ENCODE peak calls at places on chromosome 9, in eight cellular contexts. W is AG10803, S is fibroblast of pulmonary artery, B is KBM-7, P is cardiac fibroblast, L is PC-9, O is HEK293T, Z is head of caudate nucleus. R is an unnamed sample.

GRCh38 chr9:70438341-70438924 is 24.0 kb upstream of the KLF9 start:
- DNase-seq in Z (peak), B (peak), O (no peak), P (peak), S (peak), W (peak), L (no peak), R (no peak)

GRCh38 chr9:83937861-83938455 is 16.7 kb upstream of the KIF27 start:
- DNase-seq in B (peak), P (peak), O (peak), W (peak), L (peak), Z (no peak), S (peak), R (no peak)

GRCh38 chr9:96236854-96237545 is 65.0 kb downstream of the HSD17B3 start:
- DNase-seq in W (no peak), P (no peak), L (no peak), B (no peak), Z (no peak), O (no peak), S (no peak), R (no peak)

GRCh38 chr9:68551191-68551590 is 10.5 kb upstream of the TMEM252 start:
- DNase-seq in W (no peak), L (no peak), P (no peak), B (no peak), Z (no peak), S (no peak), O (no peak), R (no peak)

GRCh38 chr9:7560669-7561305 is 238.8 kb downstream of the DMAC1 start:
- DNase-seq in S (no peak), L (no peak), W (no peak), O (no peak), P (no peak), B (no peak), Z (no peak), R (no peak)

GRCh38 chr9:130869250-130869649 is 27.4 kb downstream of the QRFP start:
- DNase-seq in S (peak), Z (no peak), L (no peak), O (no peak), B (no peak), W (no peak), P (peak), R (no peak)

GRCh38 chr9:32992596-32993238 is 8.7 kb downstream of the APTX start:
- DNase-seq in S (peak), P (peak), O (no peak), W (peak), L (no peak), B (no peak), Z (no peak), R (no peak)

GRCh38 chr9:79196606-79197005 is 375.2 kb upstream of the TLE4 start:
- DNase-seq in P (peak), O (no peak), Z (no peak), L (no peak), W (peak), B (no peak), S (peak), R (no peak)

GRCh38 chr9:23343226-23343625 is 482.8 kb downstream of the ELAVL2 start:
- DNase-seq in L (no peak), B (no peak), S (no peak), P (no peak), W (no peak), O (no peak), Z (no peak), R (no peak)

GRCh38 chr9:26054600-26055516 is 376.6 kb upstream of the TUSC1 start:
- DNase-seq in Z (no peak), O (no peak), L (no peak), W (peak), S (peak), P (peak), B (no peak), R (no peak)

GRCh38 chr9:93159601-93160418 is 24.1 kb upstream of the WNK2 start:
- DNase-seq in W (peak), B (peak), P (peak), S (peak), O (peak), Z (peak), L (peak), R (peak)

GRCh38 chr9:1619915-1620705 is 395.0 kb upstream of the SMARCA2 start:
- DNase-seq in P (peak), W (peak), L (no peak), S (peak), Z (no peak), B (no peak), O (peak), R (no peak)

GRCh38 chr9:113906411-113907110 is 30.5 kb downstream of the ZNF618 start:
- DNase-seq in P (peak), O (no peak), W (peak), B (no peak), S (no peak), L (no peak), Z (no peak), R (no peak)

GRCh38 chr9:80690340-80690939 is 998.9 kb downstream of the TLE1 start:
- DNase-seq in Z (no peak), B (no peak), O (no peak), S (no peak), W (no peak), P (no peak), L (no peak), R (no peak)

R was measured in ecto neural progenitor cell.